ENCODE peak calls at places on chromosomes 5 and 9, in eight cellular contexts. One of them, this sample, is unnamed.

GRCh38 chr5:131186561-131187256 is 16.0 kb downstream of the LYRM7 start:
- DNase-seq in colonic mucosa: no peak
- DNase-seq in prostate gland: no peak
- DNase-seq in neural crest cell: no peak
- DNase-seq in CD8-positive, alpha-beta T cell: no peak
- DNase-seq in endodermal cell: no peak
- DNase-seq in neural progenitor cell: no peak
- DNase-seq in heart right ventricle: no peak
- DNase-seq in this sample: no peak

GRCh38 chr5:23024470-23024869 is 171.3 kb upstream of the CDH12 start:
- DNase-seq in colonic mucosa: no peak
- DNase-seq in prostate gland: no peak
- DNase-seq in neural crest cell: no peak
- DNase-seq in CD8-positive, alpha-beta T cell: no peak
- DNase-seq in endodermal cell: no peak
- DNase-seq in neural progenitor cell: no peak
- DNase-seq in heart right ventricle: no peak
- DNase-seq in this sample: no peak

GRCh38 chr9:79408617-79409016 is 163.1 kb upstream of the TLE4 start:
- DNase-seq in colonic mucosa: no peak
- DNase-seq in prostate gland: no peak
- DNase-seq in neural crest cell: no peak
- DNase-seq in CD8-positive, alpha-beta T cell: no peak
- DNase-seq in endodermal cell: no peak
- DNase-seq in neural progenitor cell: no peak
- DNase-seq in heart right ventricle: no peak
- DNase-seq in this sample: no peak

GRCh38 chr9:130847306-130848217 is 12.5 kb downstream of the ABL1 start:
- DNase-seq in colonic mucosa: peak
- DNase-seq in prostate gland: no peak
- DNase-seq in neural crest cell: no peak
- DNase-seq in CD8-positive, alpha-beta T cell: no peak
- DNase-seq in endodermal cell: peak
- DNase-seq in neural progenitor cell: peak
- DNase-seq in heart right ventricle: peak
- DNase-seq in this sample: no peak

GRCh38 chr5:36569456-36569855 is 37.0 kb upstream of the SLC1A3 start:
- DNase-seq in colonic mucosa: no peak
- DNase-seq in prostate gland: no peak
- DNase-seq in neural crest cell: no peak
- DNase-seq in CD8-positive, alpha-beta T cell: no peak
- DNase-seq in endodermal cell: no peak
- DNase-seq in neural progenitor cell: no peak
- DNase-seq in heart right ventricle: peak
- DNase-seq in this sample: no peak

GRCh38 chr9:114157516-114158176 is 2.3 kb downstream of the COL27A1 start:
- DNase-seq in colonic mucosa: no peak
- DNase-seq in prostate gland: no peak
- DNase-seq in neural crest cell: no peak
- DNase-seq in CD8-positive, alpha-beta T cell: no peak
- DNase-seq in endodermal cell: no peak
- DNase-seq in neural progenitor cell: no peak
- DNase-seq in heart right ventricle: no peak
- DNase-seq in this sample: no peak

GRCh38 chr9:82645591-82645990 is 417.4 kb downstream of the RASEF start:
- DNase-seq in colonic mucosa: no peak
- DNase-seq in prostate gland: no peak
- DNase-seq in neural crest cell: no peak
- DNase-seq in CD8-positive, alpha-beta T cell: no peak
- DNase-seq in endodermal cell: no peak
- DNase-seq in neural progenitor cell: no peak
- DNase-seq in heart right ventricle: no peak
- DNase-seq in this sample: no peak

GRCh38 chr5:137316346-137316736 is 182.8 kb downstream of the SPOCK1 start:
- DNase-seq in colonic mucosa: no peak
- DNase-seq in prostate gland: no peak
- DNase-seq in neural crest cell: no peak
- DNase-seq in CD8-positive, alpha-beta T cell: no peak
- DNase-seq in endodermal cell: peak
- DNase-seq in neural progenitor cell: no peak
- DNase-seq in heart right ventricle: no peak
- DNase-seq in this sample: no peak

GRCh38 chr5:164484948-164485347 is 979.5 kb downstream of the MAT2B start:
- DNase-seq in colonic mucosa: no peak
- DNase-seq in prostate gland: no peak
- DNase-seq in neural crest cell: no peak
- DNase-seq in CD8-positive, alpha-beta T cell: no peak
- DNase-seq in endodermal cell: no peak
- DNase-seq in neural progenitor cell: no peak
- DNase-seq in heart right ventricle: no peak
- DNase-seq in this sample: no peak

GRCh38 chr9:36914212-36914577 is 119.9 kb downstream of the PAX5 start:
- DNase-seq in colonic mucosa: no peak
- DNase-seq in prostate gland: no peak
- DNase-seq in neural crest cell: no peak
- DNase-seq in CD8-positive, alpha-beta T cell: no peak
- DNase-seq in endodermal cell: no peak
- DNase-seq in neural progenitor cell: no peak
- DNase-seq in heart right ventricle: no peak
- DNase-seq in this sample: no peak

GRCh38 chr9:100756217-100756616 is 178.3 kb downstream of the CAVIN4 start:
- DNase-seq in colonic mucosa: no peak
- DNase-seq in prostate gland: no peak
- DNase-seq in neural crest cell: no peak
- DNase-seq in CD8-positive, alpha-beta T cell: no peak
- DNase-seq in endodermal cell: no peak
- DNase-seq in neural progenitor cell: no peak
- DNase-seq in heart right ventricle: no peak
- DNase-seq in this sample: no peak

GRCh38 chr9:136189394-136190236 is 15.3 kb downstream of the LHX3 start:
- DNase-seq in colonic mucosa: no peak
- DNase-seq in prostate gland: no peak
- DNase-seq in neural crest cell: no peak
- DNase-seq in CD8-positive, alpha-beta T cell: no peak
- DNase-seq in endodermal cell: no peak
- DNase-seq in neural progenitor cell: peak
- DNase-seq in heart right ventricle: no peak
- DNase-seq in this sample: peak

GRCh38 chr9:6686396-6686795 is 40.9 kb upstream of the GLDC start:
- DNase-seq in colonic mucosa: no peak
- DNase-seq in prostate gland: no peak
- DNase-seq in neural crest cell: no peak
- DNase-seq in CD8-positive, alpha-beta T cell: no peak
- DNase-seq in endodermal cell: no peak
- DNase-seq in neural progenitor cell: no peak
- DNase-seq in heart right ventricle: peak
- DNase-seq in this sample: no peak
- TF ChIP-seq CTCF in colonic mucosa: no peak
- TF ChIP-seq CTCF in prostate gland: no peak
- TF ChIP-seq CTCF in neural crest cell: no peak
- TF ChIP-seq CTCF in CD8-positive, alpha-beta T cell: no peak
- TF ChIP-seq CTCF in endodermal cell: peak
- TF ChIP-seq CTCF in neural progenitor cell: peak
- TF ChIP-seq CTCF in heart right ventricle: peak
- TF ChIP-seq CTCF in this sample: peak

GRCh38 chr9:69877852-69878507 is 57.4 kb downstream of the CFAP95 start:
- DNase-seq in colonic mucosa: no peak
- DNase-seq in prostate gland: no peak
- DNase-seq in neural crest cell: no peak
- DNase-seq in CD8-positive, alpha-beta T cell: no peak
- DNase-seq in endodermal cell: no peak
- DNase-seq in neural progenitor cell: peak
- DNase-seq in heart right ventricle: no peak
- DNase-seq in this sample: no peak
- TF ChIP-seq CTCF in colonic mucosa: peak
- TF ChIP-seq CTCF in prostate gland: peak
- TF ChIP-seq CTCF in neural crest cell: peak
- TF ChIP-seq CTCF in CD8-positive, alpha-beta T cell: peak
- TF ChIP-seq CTCF in endodermal cell: peak
- TF ChIP-seq CTCF in neural progenitor cell: peak
- TF ChIP-seq CTCF in heart right ventricle: peak
- TF ChIP-seq CTCF in this sample: peak

GRCh38 chr9:99211746-99212145 is 10.0 kb downstream of the ALG2 start:
- DNase-seq in colonic mucosa: no peak
- DNase-seq in prostate gland: no peak
- DNase-seq in neural crest cell: no peak
- DNase-seq in CD8-positive, alpha-beta T cell: no peak
- DNase-seq in endodermal cell: peak
- DNase-seq in neural progenitor cell: no peak
- DNase-seq in heart right ventricle: no peak
- DNase-seq in this sample: no peak
- TF ChIP-seq CTCF in colonic mucosa: no peak
- TF ChIP-seq CTCF in prostate gland: no peak
- TF ChIP-seq CTCF in neural crest cell: no peak
- TF ChIP-seq CTCF in CD8-positive, alpha-beta T cell: no peak
- TF ChIP-seq CTCF in endodermal cell: peak
- TF ChIP-seq CTCF in neural progenitor cell: peak
- TF ChIP-seq CTCF in heart right ventricle: no peak
- TF ChIP-seq CTCF in this sample: no peak

DNA sequence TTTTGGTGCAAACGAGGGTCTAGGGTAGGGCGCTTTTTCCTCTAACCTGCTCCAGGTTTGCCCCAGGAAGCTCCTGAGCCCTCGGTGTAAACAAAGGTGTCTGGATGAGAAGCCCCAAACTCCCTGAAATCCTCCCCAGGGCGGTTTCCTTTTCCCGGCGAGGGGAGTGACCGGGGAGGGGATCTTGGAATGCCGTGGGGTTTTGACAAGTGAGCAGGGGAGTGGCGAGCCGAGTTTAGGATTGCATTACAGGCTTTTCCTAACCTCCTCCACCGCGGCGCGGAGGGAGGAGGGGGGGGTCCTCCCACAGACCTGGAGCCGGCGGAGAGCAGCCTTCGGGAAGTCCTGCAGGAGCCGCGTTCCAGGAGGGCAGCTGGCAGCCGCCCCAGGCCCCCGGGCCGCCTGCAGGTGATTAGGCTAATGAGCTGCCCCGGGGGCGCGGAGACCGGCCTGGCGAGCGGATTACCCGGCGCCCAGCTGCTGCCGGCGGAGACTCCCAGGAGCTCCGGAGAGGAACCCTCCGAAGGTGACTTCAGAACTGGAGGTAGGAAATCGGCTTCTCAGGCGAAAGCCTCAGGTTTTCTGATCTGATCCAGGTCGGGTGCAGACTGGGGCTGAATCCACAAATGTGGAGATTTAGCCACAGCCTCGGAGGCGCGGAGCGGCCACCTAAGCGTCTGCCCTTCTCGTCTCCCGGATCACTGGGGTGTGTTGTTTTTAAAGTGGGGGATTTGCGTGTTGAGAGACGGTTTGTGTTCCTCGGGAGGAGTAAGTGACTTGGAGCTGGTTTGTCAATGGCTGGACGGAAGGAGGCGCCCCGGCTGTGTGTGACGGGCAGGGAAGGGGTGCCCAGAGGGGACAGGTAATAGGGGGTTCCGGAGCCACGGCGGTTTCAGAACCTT is 215.9 kb downstream of the PDZD2 start:
- DNase-seq in colonic mucosa: no peak
- DNase-seq in prostate gland: peak
- DNase-seq in neural crest cell: peak
- DNase-seq in CD8-positive, alpha-beta T cell: no peak
- DNase-seq in endodermal cell: peak
- DNase-seq in neural progenitor cell: peak
- DNase-seq in heart right ventricle: peak
- DNase-seq in this sample: peak
- TF ChIP-seq CTCF in colonic mucosa: no peak
- TF ChIP-seq CTCF in prostate gland: no peak
- TF ChIP-seq CTCF in neural crest cell: no peak
- TF ChIP-seq CTCF in CD8-positive, alpha-beta T cell: no peak
- TF ChIP-seq CTCF in endodermal cell: peak
- TF ChIP-seq CTCF in neural progenitor cell: peak
- TF ChIP-seq CTCF in heart right ventricle: peak
- TF ChIP-seq CTCF in this sample: peak